ENCODE peak calls at places on chromosomes 11 and 22, in eight cellular contexts. P is cardiac fibroblast, Y is choroid plexus epithelial cell, F is right atrium auricular region, B is AG04450, D is lower leg skin, Z is fibroblast of mammary gland, S is fibroblast of the aortic adventitia. O is an unnamed sample.

GRCh38 chr11:74806267-74806666 is 57.6 kb downstream of the RNF169 start:
- DNase-seq in P (peak; percentile 25), Y (no peak), F (no peak), B (no peak), D (no peak), Z (no peak), S (no peak), O (no peak)

GRCh38 chr11:113242767-113243397 is 71.5 kb upstream of the TTC12 start:
- DNase-seq in P (peak; percentile 65), Y (peak; percentile 86), F (no peak), B (no peak), D (no peak), Z (peak; percentile 59), S (peak; percentile 57), O (no peak)

GRCh38 chr11:14078941-14079522 is 116.5 kb downstream of the SPON1 start:
- DNase-seq in P (no peak), Y (no peak), F (no peak), B (no peak), D (no peak), Z (no peak), S (peak; percentile 14), O (no peak)

GRCh38 chr11:111450480-111451320 is 61.5 kb downstream of the BTG4 start:
- DNase-seq in P (no peak), Y (no peak), F (no peak), B (no peak), D (no peak), Z (peak; percentile 26), S (no peak), O (no peak)

GRCh38 chr11:99368579-99368978 is 347.8 kb downstream of the CNTN5 start:
- DNase-seq in P (peak; percentile 82), Y (peak; percentile 66), F (no peak), B (no peak), D (no peak), Z (peak; percentile 28), S (no peak), O (peak; percentile 32)

GRCh38 chr22:42178910-42179495 is 48.4 kb upstream of the CYP2D6 start:
- DNase-seq in P (no peak), Y (no peak), F (no peak), B (no peak), D (no peak), Z (no peak), S (no peak), O (no peak)

GRCh38 chr11:128515086-128515485 is 72.3 kb downstream of the ETS1 start:
- DNase-seq in P (peak; percentile 20), Y (no peak), F (no peak), B (no peak), D (no peak), Z (peak; percentile 20), S (no peak), O (no peak)

GRCh38 chr11:64592234-64592615 is 1.2 kb downstream of the SLC22A12 start:
- DNase-seq in P (no peak), Y (no peak), F (no peak), B (no peak), D (no peak), Z (no peak), S (no peak), O (no peak)

GRCh38 chr11:102476069-102476468 is 23.5 kb upstream of the TMEM123 start:
- DNase-seq in P (peak; percentile 65), Y (peak; percentile 61), F (no peak), B (no peak), D (no peak), Z (peak; percentile 32), S (peak; percentile 73), O (no peak)

GRCh38 chr11:79400717-79401330 is 40.0 kb downstream of the TENM4 start:
- DNase-seq in P (peak; percentile 47), Y (peak; percentile 50), F (no peak), B (no peak), D (no peak), Z (peak; percentile 57), S (peak; percentile 39), O (peak; percentile 36)

GRCh38 chr11:17013548-17014320 is 480 bp downstream of the PLEKHA7 start:
- DNase-seq in P (no peak), Y (no peak), F (no peak), B (no peak), D (no peak), Z (no peak), S (no peak), O (no peak)

GRCh38 chr11:61949169-61950034 is 749 bp upstream of the BEST1 start:
- DNase-seq in P (peak; percentile 96), Y (peak; percentile 98), F (peak; percentile 95), B (peak; percentile 95), D (peak; percentile 82), Z (peak; percentile 91), S (peak; percentile 100), O (peak; percentile 98)

GRCh38 chr11:114160884-114161283 is 101.4 kb downstream of the ZBTB16 start:
- DNase-seq in P (peak; percentile 51), Y (no peak), F (no peak), B (no peak), D (peak; percentile 21), Z (peak; percentile 92), S (no peak), O (no peak)

GRCh38 chr11:1655168-1656060 is 25.8 kb downstream of the KRTAP5-5 start:
- DNase-seq in P (no peak), Y (no peak), F (no peak), B (no peak), D (no peak), Z (no peak), S (no peak), O (no peak)

GRCh38 chr11:84408946-84409411 is 1122.8 kb upstream of the CCDC90B start:
- DNase-seq in P (peak; percentile 27), Y (peak; percentile 2), F (no peak), B (no peak), D (no peak), Z (peak; percentile 79), S (peak; percentile 30), O (peak; percentile 2)

GRCh38 chr22:37196539-37197450 is 8.7 kb upstream of the C1QTNF6 start:
- DNase-seq in P (peak; percentile 84), Y (peak; percentile 77), F (peak; percentile 87), B (peak; percentile 38), D (peak; percentile 77), Z (peak; percentile 87), S (peak; percentile 93), O (peak; percentile 17)

GRCh38 chr11:68976563-68976962 is 4.2 kb downstream of the MRGPRD start:
- DNase-seq in P (no peak), Y (no peak), F (no peak), B (no peak), D (no peak), Z (peak; percentile 37), S (peak; percentile 58), O (no peak)

GRCh38 chr22:47923011-47923427 is 1160.6 kb downstream of the TBC1D22A start:
- DNase-seq in P (no peak), Y (no peak), F (peak; percentile 54), B (no peak), D (no peak), Z (no peak), S (no peak), O (no peak)

GRCh38 chr11:116794851-116795250 is 3.2 kb upstream of the APOA5 start:
- DNase-seq in P (no peak), Y (no peak), F (no peak), B (no peak), D (no peak), Z (no peak), S (no peak), O (no peak)

GRCh38 chr11:126194121-126194543 is 17.3 kb downstream of the RPUSD4 start:
- DNase-seq in P (peak; percentile 65), Y (peak; percentile 74), F (no peak), B (no peak), D (no peak), Z (peak; percentile 58), S (peak; percentile 76), O (peak; percentile 76)

GRCh38 chr11:93704237-93704636 is 37.1 kb downstream of the TAF1D start:
- DNase-seq in P (no peak), Y (no peak), F (no peak), B (no peak), D (no peak), Z (no peak), S (no peak), O (peak; percentile 20)

GRCh38 chr11:33735426-33736147 is 636 bp downstream of the CD59 start:
- DNase-seq in P (peak; percentile 42), Y (no peak), F (no peak), B (no peak), D (no peak), Z (no peak), S (no peak), O (peak; percentile 65)
- TF ChIP-seq CTCF in P (no peak), Y (peak; percentile 2), F (no peak), B (peak; percentile 4), D (no peak), Z (no peak), S (peak; percentile 3), O (no peak)

GRCh38 chr22:49673048-49673447 is 154.6 kb downstream of the BRD1 start:
- DNase-seq in P (no peak), Y (no peak), F (no peak), B (no peak), D (no peak), Z (no peak), S (no peak), O (no peak)

GRCh38 chr22:49670610-49671330 is 156.9 kb downstream of the BRD1 start:
- DNase-seq in P (no peak), Y (no peak), F (no peak), B (no peak), D (no peak), Z (no peak), S (no peak), O (no peak)

GRCh38 chr22:49672013-49672516 is 155.6 kb downstream of the BRD1 start:
- DNase-seq in P (no peak), Y (no peak), F (no peak), B (no peak), D (no peak), Z (no peak), S (no peak), O (no peak)

GRCh38 chr22:49674479-49674830 is 153.2 kb downstream of the BRD1 start:
- DNase-seq in P (no peak), Y (no peak), F (no peak), B (no peak), D (no peak), Z (no peak), S (no peak), O (no peak)

GRCh38 chr22:49671331-49672012 is 156.2 kb downstream of the BRD1 start:
- DNase-seq in P (no peak), Y (no peak), F (no peak), B (no peak), D (no peak), Z (no peak), S (no peak), O (no peak)
- H3K4me3 ChIP-seq in P (no peak overlapping the region), Y (no peak overlapping the region), F (no peak overlapping the region), B (no peak overlapping the region), D (no peak overlapping the region), Z (no peak overlapping the region), S (no peak overlapping the region), O (no peak overlapping the region)

DNA sequence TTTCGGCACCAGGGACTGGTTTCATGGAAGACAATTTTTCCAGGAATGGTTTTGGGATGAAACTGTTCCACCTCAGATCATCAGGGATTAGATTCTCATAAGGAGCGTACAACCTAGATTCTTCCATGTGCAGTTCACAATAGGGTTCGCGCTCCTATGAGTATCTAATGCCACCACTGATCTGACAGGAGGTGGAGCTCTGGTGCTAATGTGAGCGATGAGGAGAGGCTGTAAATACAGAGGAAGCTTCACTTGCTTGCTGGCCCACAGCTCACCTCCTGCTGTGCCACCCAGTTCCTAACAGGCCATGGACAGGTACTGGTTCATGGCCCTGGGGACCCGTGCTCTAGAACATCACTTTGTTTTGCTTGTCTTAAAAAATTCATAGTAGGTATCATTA is 41.8 kb upstream of the AMPD3 start:
- DNase-seq in P (peak; percentile 48), Y (peak; percentile 74), F (peak; percentile 58), B (no peak), D (no peak), Z (no peak), S (no peak), O (peak; percentile 59)
- TF ChIP-seq CTCF in P (peak; percentile 19), Y (peak; percentile 58), F (peak; percentile 35), B (no peak), D (no peak), Z (peak; percentile 16), S (no peak), O (peak; percentile 36)

GRCh38 chr11:27347361-27347760 is 15.7 kb downstream of the CCDC34 start:
- DNase-seq in P (no peak), Y (no peak), F (no peak), B (no peak), D (no peak), Z (no peak), S (no peak), O (no peak)
- H3K4me3 ChIP-seq in P (no peak overlapping the region), Y (no peak overlapping the region), F (no peak overlapping the region), B (no peak overlapping the region), D (no peak overlapping the region), Z (no peak overlapping the region), S (no peak overlapping the region), O (no peak overlapping the region)

O was measured in A673.